ENCODE peak calls at places on chromosomes 4 and X, in five cellular contexts. One of them, this sample, is unnamed.

GRCh38 chr4:114250439-114250891 is 271.0 kb upstream of the ARSJ start:
- DNase-seq in HFFc6: no peak
- DNase-seq in activated B cell treated with CpG ODN at 0.5 μM for 24 hours: no peak
- DNase-seq in AG09309: no peak
- DNase-seq in foreskin fibroblast: no peak
- DNase-seq in this sample: peak; percentile 47

GRCh38 chr4:99894998-99895397 is 771 bp upstream of the LAMTOR3 start:
- DNase-seq in HFFc6: no peak
- DNase-seq in activated B cell treated with CpG ODN at 0.5 μM for 24 hours: no peak
- DNase-seq in AG09309: no peak
- DNase-seq in foreskin fibroblast: no peak
- DNase-seq in this sample: no peak

GRCh38 chrX:70421618-70422017 is 1.5 kb upstream of the GDPD2 start:
- DNase-seq in HFFc6: no peak
- DNase-seq in activated B cell treated with CpG ODN at 0.5 μM for 24 hours: no peak
- DNase-seq in AG09309: no peak
- DNase-seq in foreskin fibroblast: no peak
- DNase-seq in this sample: no peak

GRCh38 chr4:70715097-70715496 is 6.7 kb upstream of the RUFY3 start:
- DNase-seq in HFFc6: no peak
- DNase-seq in activated B cell treated with CpG ODN at 0.5 μM for 24 hours: no peak
- DNase-seq in AG09309: no peak
- DNase-seq in foreskin fibroblast: no peak
- DNase-seq in this sample: no peak

GRCh38 chr4:68869274-68869773 is 53.5 kb downstream of the UGT2B10 start:
- DNase-seq in HFFc6: no peak
- DNase-seq in activated B cell treated with CpG ODN at 0.5 μM for 24 hours: no peak
- DNase-seq in AG09309: no peak
- DNase-seq in foreskin fibroblast: no peak
- DNase-seq in this sample: no peak

GRCh38 chr4:185237185-185237584 is 27.8 kb downstream of the SNX25 start:
- DNase-seq in HFFc6: no peak
- DNase-seq in activated B cell treated with CpG ODN at 0.5 μM for 24 hours: no peak
- DNase-seq in AG09309: no peak
- DNase-seq in foreskin fibroblast: no peak
- DNase-seq in this sample: no peak

GRCh38 chr4:141127884-141128283 is 5.4 kb downstream of the RNF150 start:
- DNase-seq in HFFc6: no peak
- DNase-seq in activated B cell treated with CpG ODN at 0.5 μM for 24 hours: no peak
- DNase-seq in AG09309: no peak
- DNase-seq in foreskin fibroblast: no peak
- DNase-seq in this sample: no peak

GRCh38 chr4:147381749-147382148 is 99.1 kb upstream of the EDNRA start:
- DNase-seq in HFFc6: no peak
- DNase-seq in activated B cell treated with CpG ODN at 0.5 μM for 24 hours: no peak
- DNase-seq in AG09309: no peak
- DNase-seq in foreskin fibroblast: no peak
- DNase-seq in this sample: no peak

GRCh38 chr4:39256436-39256835 is 74.1 kb downstream of the WDR19 start:
- DNase-seq in HFFc6: no peak
- DNase-seq in activated B cell treated with CpG ODN at 0.5 μM for 24 hours: no peak
- DNase-seq in AG09309: no peak
- DNase-seq in foreskin fibroblast: peak; percentile 9
- DNase-seq in this sample: no peak

GRCh38 chrX:150664290-150664689 is 28.9 kb upstream of the MTMR1 start:
- DNase-seq in HFFc6: no peak
- DNase-seq in activated B cell treated with CpG ODN at 0.5 μM for 24 hours: no peak
- DNase-seq in AG09309: no peak
- DNase-seq in foreskin fibroblast: no peak
- DNase-seq in this sample: no peak

GRCh38 chr4:76495166-76495565 is 60.1 kb downstream of the SHROOM3 start:
- DNase-seq in HFFc6: no peak
- DNase-seq in activated B cell treated with CpG ODN at 0.5 μM for 24 hours: no peak
- DNase-seq in AG09309: no peak
- DNase-seq in foreskin fibroblast: no peak
- DNase-seq in this sample: no peak

GRCh38 chrX:55033429-55033828 is 2.7 kb upstream of the ALAS2 start:
- DNase-seq in HFFc6: no peak
- DNase-seq in activated B cell treated with CpG ODN at 0.5 μM for 24 hours: no peak
- DNase-seq in AG09309: no peak
- DNase-seq in foreskin fibroblast: no peak
- DNase-seq in this sample: no peak

GRCh38 chr4:55017406-55017805 is 108.0 kb downstream of the KDR start:
- DNase-seq in HFFc6: no peak
- DNase-seq in activated B cell treated with CpG ODN at 0.5 μM for 24 hours: no peak
- DNase-seq in AG09309: no peak
- DNase-seq in foreskin fibroblast: no peak
- DNase-seq in this sample: no peak

GRCh38 chr4:17558941-17559708 is 17.9 kb upstream of the LAP3 start:
- DNase-seq in HFFc6: no peak
- DNase-seq in activated B cell treated with CpG ODN at 0.5 μM for 24 hours: no peak
- DNase-seq in AG09309: no peak
- DNase-seq in foreskin fibroblast: no peak
- DNase-seq in this sample: no peak

GRCh38 chr4:139227729-139228404 is 50.8 kb upstream of the ELF2 start:
- DNase-seq in HFFc6: no peak
- DNase-seq in activated B cell treated with CpG ODN at 0.5 μM for 24 hours: no peak
- DNase-seq in AG09309: no peak
- DNase-seq in foreskin fibroblast: no peak
- DNase-seq in this sample: no peak

GRCh38 chr4:40196260-40196659 is 571 bp upstream of the RHOH start:
- DNase-seq in HFFc6: no peak
- DNase-seq in activated B cell treated with CpG ODN at 0.5 μM for 24 hours: no peak
- DNase-seq in AG09309: no peak
- DNase-seq in foreskin fibroblast: no peak
- DNase-seq in this sample: no peak

GRCh38 chr4:8439168-8439567 is 1.4 kb downstream of the ACOX3 start:
- DNase-seq in HFFc6: no peak
- DNase-seq in activated B cell treated with CpG ODN at 0.5 μM for 24 hours: no peak
- DNase-seq in AG09309: no peak
- DNase-seq in foreskin fibroblast: no peak
- DNase-seq in this sample: no peak

GRCh38 chr4:37697566-37697965 is 11.4 kb upstream of the RELL1 start:
- DNase-seq in HFFc6: no peak
- DNase-seq in activated B cell treated with CpG ODN at 0.5 μM for 24 hours: no peak
- DNase-seq in AG09309: no peak
- DNase-seq in foreskin fibroblast: no peak
- DNase-seq in this sample: no peak

GRCh38 chr4:5711479-5712184 is 631 bp downstream of the EVC start:
- DNase-seq in HFFc6: peak; percentile 60
- DNase-seq in activated B cell treated with CpG ODN at 0.5 μM for 24 hours: no peak
- DNase-seq in AG09309: no peak
- DNase-seq in foreskin fibroblast: peak; percentile 26
- DNase-seq in this sample: no peak

GRCh38 chrX:357693-358471 is 28.8 kb downstream of the PPP2R3B start:
- DNase-seq in HFFc6: peak; percentile 31
- DNase-seq in activated B cell treated with CpG ODN at 0.5 μM for 24 hours: no peak
- DNase-seq in AG09309: no peak
- DNase-seq in foreskin fibroblast: peak; percentile 61
- DNase-seq in this sample: no peak

GRCh38 chrX:133389975-133390374 is 25.3 kb downstream of the GPC4 start:
- DNase-seq in HFFc6: no peak
- DNase-seq in activated B cell treated with CpG ODN at 0.5 μM for 24 hours: no peak
- DNase-seq in AG09309: no peak
- DNase-seq in foreskin fibroblast: no peak
- DNase-seq in this sample: no peak

GRCh38 chr4:73853246-73853704 is at the start of gene PF4V1:
- DNase-seq in HFFc6: no peak
- DNase-seq in activated B cell treated with CpG ODN at 0.5 μM for 24 hours: no peak
- DNase-seq in AG09309: no peak
- DNase-seq in foreskin fibroblast: no peak
- DNase-seq in this sample: no peak

GRCh38 chr4:132866616-132867015 is 282.5 kb upstream of the PCDH10 start:
- DNase-seq in HFFc6: no peak
- DNase-seq in activated B cell treated with CpG ODN at 0.5 μM for 24 hours: no peak
- DNase-seq in AG09309: no peak
- DNase-seq in foreskin fibroblast: no peak
- DNase-seq in this sample: no peak

GRCh38 chr4:100838286-100838685 is 320.5 kb upstream of the EMCN start:
- DNase-seq in HFFc6: no peak
- DNase-seq in activated B cell treated with CpG ODN at 0.5 μM for 24 hours: no peak
- DNase-seq in AG09309: no peak
- DNase-seq in foreskin fibroblast: no peak
- DNase-seq in this sample: no peak

DNA sequence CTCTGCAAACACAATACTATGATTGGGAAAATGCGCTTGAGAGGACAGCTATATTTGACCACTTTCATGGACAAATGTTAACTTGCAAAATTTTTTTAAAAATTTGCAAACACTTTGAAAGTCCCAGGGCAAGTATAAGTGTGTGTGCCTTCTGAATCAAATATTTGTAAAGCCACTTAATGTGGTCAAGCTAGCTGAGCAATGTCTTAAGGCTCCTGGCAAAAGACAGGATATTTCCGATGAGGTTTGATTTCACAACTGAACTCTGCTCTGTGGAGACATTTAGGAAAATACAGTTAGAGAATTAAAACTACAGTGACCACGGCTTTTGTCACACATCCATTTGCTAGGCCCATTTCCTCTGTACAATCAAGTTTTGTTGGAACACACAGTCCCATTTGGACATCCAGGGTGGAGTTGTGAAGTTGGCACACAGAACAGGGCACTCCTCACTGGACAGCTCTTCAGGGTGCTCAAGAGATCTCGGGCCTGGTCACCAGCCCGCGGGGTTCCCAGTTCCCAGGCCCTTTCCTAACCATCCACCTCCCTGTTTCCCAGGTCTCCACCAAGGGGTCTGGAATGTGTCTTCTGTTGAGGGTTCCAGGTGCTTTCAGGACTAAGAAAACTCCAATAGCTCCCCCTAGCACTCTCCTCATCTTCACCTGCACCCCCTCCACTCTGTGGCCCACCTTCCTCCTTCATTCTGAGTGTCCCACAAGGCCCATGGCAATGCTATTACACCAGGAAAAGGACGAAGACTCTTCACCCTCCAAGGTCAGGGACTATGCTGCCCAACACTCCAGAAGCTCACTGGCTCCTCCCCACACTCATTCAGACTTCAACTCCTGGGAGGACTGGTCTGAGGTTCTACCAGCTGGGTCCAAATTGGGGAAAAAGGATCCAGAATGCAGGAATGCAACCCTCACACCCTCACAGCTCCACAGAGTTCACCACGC is 41.9 kb downstream of the XAGE2 start:
- DNase-seq in HFFc6: no peak
- DNase-seq in activated B cell treated with CpG ODN at 0.5 μM for 24 hours: no peak
- DNase-seq in AG09309: no peak
- DNase-seq in foreskin fibroblast: no peak
- DNase-seq in this sample: no peak
- TF ChIP-seq CTCF in HFFc6: no peak
- TF ChIP-seq CTCF in activated B cell treated with CpG ODN at 0.5 μM for 24 hours: no peak
- TF ChIP-seq CTCF in AG09309: no peak
- TF ChIP-seq CTCF in foreskin fibroblast: no peak
- TF ChIP-seq CTCF in this sample: no peak

GRCh38 chrX:103453655-103454054 is 65.6 kb downstream of the RAB40A start:
- DNase-seq in HFFc6: peak; percentile 93
- DNase-seq in activated B cell treated with CpG ODN at 0.5 μM for 24 hours: no peak
- DNase-seq in AG09309: peak; percentile 68
- DNase-seq in foreskin fibroblast: peak; percentile 90
- DNase-seq in this sample: peak; percentile 80
- TF ChIP-seq CTCF in HFFc6: no peak
- TF ChIP-seq CTCF in activated B cell treated with CpG ODN at 0.5 μM for 24 hours: no peak
- TF ChIP-seq CTCF in AG09309: no peak
- TF ChIP-seq CTCF in foreskin fibroblast: no peak
- TF ChIP-seq CTCF in this sample: no peak

GRCh38 chrX:18951032-18951431 is 32.9 kb downstream of the PHKA2 start:
- DNase-seq in HFFc6: no peak
- DNase-seq in activated B cell treated with CpG ODN at 0.5 μM for 24 hours: no peak
- DNase-seq in AG09309: no peak
- DNase-seq in foreskin fibroblast: no peak
- DNase-seq in this sample: no peak
- TF ChIP-seq CTCF in HFFc6: no peak
- TF ChIP-seq CTCF in activated B cell treated with CpG ODN at 0.5 μM for 24 hours: no peak
- TF ChIP-seq CTCF in AG09309: peak; percentile 3
- TF ChIP-seq CTCF in foreskin fibroblast: no peak
- TF ChIP-seq CTCF in this sample: no peak

GRCh38 chr4:188903995-188904394 is 764.8 kb downstream of the TRIML1 start:
- DNase-seq in HFFc6: no peak
- DNase-seq in activated B cell treated with CpG ODN at 0.5 μM for 24 hours: no peak
- DNase-seq in AG09309: no peak
- DNase-seq in foreskin fibroblast: no peak
- DNase-seq in this sample: no peak
- TF ChIP-seq CTCF in HFFc6: no peak
- TF ChIP-seq CTCF in activated B cell treated with CpG ODN at 0.5 μM for 24 hours: no peak
- TF ChIP-seq CTCF in AG09309: no peak
- TF ChIP-seq CTCF in foreskin fibroblast: no peak
- TF ChIP-seq CTCF in this sample: no peak

DNA sequence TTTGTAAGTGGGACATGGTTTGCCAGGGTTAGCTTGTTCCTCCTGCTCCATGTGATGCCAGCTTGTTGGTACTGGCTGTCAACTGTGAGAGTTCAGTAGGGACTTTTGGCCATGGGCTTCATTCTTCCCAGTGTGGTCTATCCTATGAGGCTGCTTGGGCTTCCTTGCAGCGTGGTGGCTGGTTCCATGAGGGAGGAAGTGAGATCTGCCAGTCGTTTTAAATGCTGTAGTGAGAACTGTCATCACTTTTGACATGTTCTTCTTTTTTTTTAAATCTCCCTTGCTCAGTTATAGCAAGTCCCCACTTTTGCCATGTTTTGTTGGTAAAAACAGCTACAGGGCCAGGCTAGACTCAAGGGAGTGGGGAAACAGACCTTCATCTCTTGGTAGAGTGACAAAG is 15.9 kb downstream of the NSD2 start:
- DNase-seq in HFFc6: no peak
- DNase-seq in activated B cell treated with CpG ODN at 0.5 μM for 24 hours: no peak
- DNase-seq in AG09309: no peak
- DNase-seq in foreskin fibroblast: no peak
- DNase-seq in this sample: no peak
- TF ChIP-seq CTCF in HFFc6: no peak
- TF ChIP-seq CTCF in activated B cell treated with CpG ODN at 0.5 μM for 24 hours: no peak
- TF ChIP-seq CTCF in AG09309: no peak
- TF ChIP-seq CTCF in foreskin fibroblast: no peak
- TF ChIP-seq CTCF in this sample: no peak

DNA sequence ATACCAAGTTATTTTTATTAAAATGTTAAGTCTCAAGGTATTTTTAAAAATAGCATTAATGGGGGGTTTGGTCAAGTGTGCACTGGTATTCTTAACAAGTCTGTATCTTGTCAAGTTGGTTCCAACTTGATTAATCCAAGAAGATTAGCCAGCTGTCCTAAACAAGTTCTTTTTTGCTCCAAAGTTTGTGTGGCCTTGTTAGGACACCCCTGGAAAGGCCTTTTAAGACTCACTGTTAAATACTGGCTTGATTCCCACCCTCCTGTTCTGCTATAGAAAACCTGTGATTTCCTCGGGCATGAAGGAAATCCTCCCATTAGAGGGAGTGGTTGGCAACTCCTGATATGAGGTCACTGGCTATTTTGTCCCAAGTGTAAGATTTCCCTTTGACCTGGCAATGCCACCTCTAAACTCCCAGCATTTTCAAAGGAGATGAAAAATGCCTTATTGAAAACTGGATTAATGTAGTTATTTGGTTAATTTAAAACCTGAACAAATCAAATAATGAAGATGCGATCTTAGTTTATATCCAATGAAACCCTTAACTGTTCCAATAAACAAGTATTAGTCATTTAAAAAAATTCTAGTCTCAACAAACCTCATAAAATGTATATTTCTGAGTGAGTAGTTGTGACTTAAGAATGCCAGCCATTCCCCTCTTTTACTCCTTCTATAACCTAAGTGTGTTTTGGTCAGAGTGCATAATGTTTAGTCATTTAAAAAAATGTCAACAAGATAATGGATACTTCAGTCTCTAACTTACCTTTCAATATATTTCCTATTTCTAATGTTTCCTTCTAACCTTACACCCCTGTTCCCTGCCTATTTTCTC is 94.4 kb downstream of the NPNT start:
- DNase-seq in HFFc6: peak; percentile 10
- DNase-seq in activated B cell treated with CpG ODN at 0.5 μM for 24 hours: no peak
- DNase-seq in AG09309: no peak
- DNase-seq in foreskin fibroblast: no peak
- DNase-seq in this sample: no peak
- TF ChIP-seq CTCF in HFFc6: no peak
- TF ChIP-seq CTCF in activated B cell treated with CpG ODN at 0.5 μM for 24 hours: no peak
- TF ChIP-seq CTCF in AG09309: no peak
- TF ChIP-seq CTCF in foreskin fibroblast: no peak
- TF ChIP-seq CTCF in this sample: no peak